ENCODE peak calls at places on chromosomes 4 and X, in nine cellular contexts. One of them, this sample, is unnamed.
A peak's percentile ranks its signal among the peaks of the same experiment; 100 is the strongest.

GRCh38 chr4:83413676-83414075 is 41.9 kb downstream of the HELQ start:
- DNase-seq in left ventricle myocardium inferior: no peak
- DNase-seq in cardiac fibroblast: no peak
- DNase-seq in right lobe of liver: no peak
- DNase-seq in GM23248: peak; percentile 51
- DNase-seq in AG04450: no peak
- DNase-seq in left lung: no peak
- DNase-seq in foreskin fibroblast: no peak
- DNase-seq in mucosa of descending colon: no peak
- DNase-seq in this sample: no peak

GRCh38 chr4:152032722-152033131 is 271.9 kb upstream of the GATB start:
- DNase-seq in left ventricle myocardium inferior: no peak
- DNase-seq in cardiac fibroblast: peak; percentile 67
- DNase-seq in right lobe of liver: no peak
- DNase-seq in GM23248: peak; percentile 96
- DNase-seq in AG04450: peak; percentile 59
- DNase-seq in left lung: no peak
- DNase-seq in foreskin fibroblast: peak; percentile 39
- DNase-seq in mucosa of descending colon: no peak
- DNase-seq in this sample: no peak

GRCh38 chr4:5280845-5281244 is 229.6 kb downstream of the STK32B start:
- DNase-seq in left ventricle myocardium inferior: no peak
- DNase-seq in cardiac fibroblast: no peak
- DNase-seq in right lobe of liver: no peak
- DNase-seq in GM23248: no peak
- DNase-seq in AG04450: no peak
- DNase-seq in left lung: no peak
- DNase-seq in foreskin fibroblast: no peak
- DNase-seq in mucosa of descending colon: no peak
- DNase-seq in this sample: no peak

GRCh38 chr4:182486895-182487294 is 243.7 kb downstream of the TENM3 start:
- DNase-seq in left ventricle myocardium inferior: no peak
- DNase-seq in cardiac fibroblast: no peak
- DNase-seq in right lobe of liver: no peak
- DNase-seq in GM23248: no peak
- DNase-seq in AG04450: no peak
- DNase-seq in left lung: no peak
- DNase-seq in foreskin fibroblast: no peak
- DNase-seq in mucosa of descending colon: no peak
- DNase-seq in this sample: no peak

GRCh38 chrX:53321216-53321942 is 40.0 kb upstream of the IQSEC2 start:
- DNase-seq in left ventricle myocardium inferior: no peak
- DNase-seq in cardiac fibroblast: no peak
- DNase-seq in right lobe of liver: no peak
- DNase-seq in GM23248: peak; percentile 42
- DNase-seq in AG04450: no peak
- DNase-seq in left lung: peak; percentile 67
- DNase-seq in foreskin fibroblast: no peak
- DNase-seq in mucosa of descending colon: no peak
- DNase-seq in this sample: no peak

GRCh38 chr4:180925800-180926199 is 1317.4 kb upstream of the TENM3 start:
- DNase-seq in left ventricle myocardium inferior: no peak
- DNase-seq in cardiac fibroblast: no peak
- DNase-seq in right lobe of liver: no peak
- DNase-seq in GM23248: peak; percentile 72
- DNase-seq in AG04450: no peak
- DNase-seq in left lung: no peak
- DNase-seq in foreskin fibroblast: no peak
- DNase-seq in mucosa of descending colon: no peak
- DNase-seq in this sample: no peak

GRCh38 chrX:33211356-33212254 is at the start of gene DMD:
- DNase-seq in left ventricle myocardium inferior: peak; percentile 17
- DNase-seq in cardiac fibroblast: peak; percentile 93
- DNase-seq in right lobe of liver: no peak
- DNase-seq in GM23248: no peak
- DNase-seq in AG04450: peak; percentile 60
- DNase-seq in left lung: no peak
- DNase-seq in foreskin fibroblast: peak; percentile 1
- DNase-seq in mucosa of descending colon: no peak
- DNase-seq in this sample: no peak

GRCh38 chrX:13131511-13132137 is 87.2 kb upstream of the FAM9C start:
- DNase-seq in left ventricle myocardium inferior: no peak
- DNase-seq in cardiac fibroblast: peak; percentile 33
- DNase-seq in right lobe of liver: no peak
- DNase-seq in GM23248: no peak
- DNase-seq in AG04450: no peak
- DNase-seq in left lung: no peak
- DNase-seq in foreskin fibroblast: no peak
- DNase-seq in mucosa of descending colon: no peak
- DNase-seq in this sample: no peak

GRCh38 chr4:6112606-6113290 is 87.6 kb downstream of the JAKMIP1 start:
- DNase-seq in left ventricle myocardium inferior: no peak
- DNase-seq in cardiac fibroblast: no peak
- DNase-seq in right lobe of liver: no peak
- DNase-seq in GM23248: no peak
- DNase-seq in AG04450: no peak
- DNase-seq in left lung: no peak
- DNase-seq in foreskin fibroblast: no peak
- DNase-seq in mucosa of descending colon: no peak
- DNase-seq in this sample: no peak

GRCh38 chrX:28099166-28099565 is 117.9 kb upstream of the DCAF8L1 start:
- DNase-seq in left ventricle myocardium inferior: no peak
- DNase-seq in cardiac fibroblast: peak; percentile 57
- DNase-seq in right lobe of liver: no peak
- DNase-seq in GM23248: no peak
- DNase-seq in AG04450: no peak
- DNase-seq in left lung: no peak
- DNase-seq in foreskin fibroblast: no peak
- DNase-seq in mucosa of descending colon: no peak
- DNase-seq in this sample: no peak

DNA sequence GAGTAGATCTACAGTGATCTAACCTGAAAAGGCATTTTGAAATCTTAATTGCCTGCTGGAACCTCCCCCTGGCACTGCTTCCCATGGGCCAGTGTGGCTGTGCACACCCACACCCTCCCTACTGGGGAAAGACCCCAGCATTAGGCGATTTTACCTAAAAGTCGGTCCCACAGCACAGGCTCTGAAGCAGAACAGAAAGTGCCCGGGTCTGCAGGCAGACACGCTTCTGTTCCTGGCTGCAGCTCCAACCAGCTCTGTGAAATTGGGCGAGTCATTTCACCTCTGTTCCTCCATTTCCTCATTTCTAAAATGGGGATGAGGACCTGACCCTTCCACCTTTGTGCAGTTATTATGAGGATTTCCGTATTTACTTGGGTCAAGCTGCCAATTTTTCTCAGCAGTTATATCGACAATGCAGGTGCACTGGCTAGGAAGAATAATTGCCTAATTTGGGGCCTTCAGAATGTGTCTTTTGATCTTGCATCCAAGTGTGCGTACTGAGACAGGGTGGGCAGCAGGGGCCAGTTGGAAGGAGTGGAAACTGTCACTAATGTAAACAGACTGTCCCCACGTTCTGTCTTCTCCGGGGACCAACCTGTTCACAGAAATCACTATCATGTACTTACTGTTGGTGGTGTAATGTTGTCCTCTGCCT is 7.1 kb downstream of the KLF3 start:
- DNase-seq in left ventricle myocardium inferior: no peak
- DNase-seq in cardiac fibroblast: no peak
- DNase-seq in right lobe of liver: no peak
- DNase-seq in GM23248: peak; percentile 47
- DNase-seq in AG04450: no peak
- DNase-seq in left lung: no peak
- DNase-seq in foreskin fibroblast: no peak
- DNase-seq in mucosa of descending colon: peak; percentile 59
- DNase-seq in this sample: no peak
- H3K4me3 ChIP-seq in left ventricle myocardium inferior: peak overlapping the region; percentile 74
- H3K4me3 ChIP-seq in cardiac fibroblast: no peak overlapping the region
- H3K4me3 ChIP-seq in right lobe of liver: peak overlapping the region; percentile 3
- H3K4me3 ChIP-seq in GM23248: no peak overlapping the region
- H3K4me3 ChIP-seq in AG04450: no peak overlapping the region
- H3K4me3 ChIP-seq in left lung: no peak overlapping the region
- H3K4me3 ChIP-seq in foreskin fibroblast: no peak overlapping the region
- H3K4me3 ChIP-seq in mucosa of descending colon: no peak overlapping the region
- H3K4me3 ChIP-seq in this sample: no peak overlapping the region

DNA sequence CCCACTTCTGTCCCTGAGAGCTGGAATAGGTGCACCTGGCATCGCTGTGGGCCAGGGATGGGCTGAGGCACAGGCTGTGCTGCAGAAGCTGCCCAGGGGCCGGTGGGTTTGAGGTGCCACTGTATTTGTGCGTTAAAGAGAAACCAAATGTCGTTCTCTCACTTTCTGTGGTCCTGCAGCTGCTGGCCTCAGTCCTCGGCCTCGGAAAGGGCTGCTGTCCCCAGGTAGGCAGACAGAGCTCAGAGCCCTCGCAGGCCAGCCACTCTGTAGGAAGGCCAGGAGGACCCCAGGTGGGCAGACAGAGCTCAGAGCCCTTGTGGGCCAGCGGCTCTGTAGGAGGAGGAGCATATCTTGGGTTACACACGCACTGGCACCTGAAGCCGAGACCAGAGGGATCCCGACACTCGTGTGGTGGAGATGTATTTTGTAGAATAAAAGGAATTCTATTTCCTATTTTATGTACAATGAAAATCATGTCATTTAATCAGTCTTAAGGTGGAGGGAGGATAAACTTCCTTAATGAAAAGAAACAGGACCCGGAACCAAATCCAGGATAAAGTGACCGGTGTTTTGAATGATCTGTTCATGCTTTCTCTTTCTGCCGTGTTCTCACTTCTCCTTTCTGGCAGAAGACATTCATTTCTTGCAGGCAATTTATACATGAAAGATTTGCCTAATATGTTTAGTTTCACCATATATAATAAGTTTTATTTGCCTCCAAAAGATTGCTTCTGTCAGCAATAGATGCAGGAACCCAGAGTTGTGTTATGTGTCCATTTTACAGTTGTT is 54.4 kb upstream of the HGFAC start:
- DNase-seq in left ventricle myocardium inferior: no peak
- DNase-seq in cardiac fibroblast: no peak
- DNase-seq in right lobe of liver: no peak
- DNase-seq in GM23248: no peak
- DNase-seq in AG04450: no peak
- DNase-seq in left lung: peak; percentile 59
- DNase-seq in foreskin fibroblast: no peak
- DNase-seq in mucosa of descending colon: no peak
- DNase-seq in this sample: no peak
- H3K4me3 ChIP-seq in left ventricle myocardium inferior: peak overlapping the region; percentile 57
- H3K4me3 ChIP-seq in cardiac fibroblast: peak overlapping the region; percentile 43
- H3K4me3 ChIP-seq in right lobe of liver: no peak overlapping the region
- H3K4me3 ChIP-seq in GM23248: peak overlapping the region; percentile 69
- H3K4me3 ChIP-seq in AG04450: no peak overlapping the region
- H3K4me3 ChIP-seq in left lung: no peak overlapping the region
- H3K4me3 ChIP-seq in foreskin fibroblast: peak overlapping the region; percentile 26
- H3K4me3 ChIP-seq in mucosa of descending colon: no peak overlapping the region
- H3K4me3 ChIP-seq in this sample: no peak overlapping the region

DNA sequence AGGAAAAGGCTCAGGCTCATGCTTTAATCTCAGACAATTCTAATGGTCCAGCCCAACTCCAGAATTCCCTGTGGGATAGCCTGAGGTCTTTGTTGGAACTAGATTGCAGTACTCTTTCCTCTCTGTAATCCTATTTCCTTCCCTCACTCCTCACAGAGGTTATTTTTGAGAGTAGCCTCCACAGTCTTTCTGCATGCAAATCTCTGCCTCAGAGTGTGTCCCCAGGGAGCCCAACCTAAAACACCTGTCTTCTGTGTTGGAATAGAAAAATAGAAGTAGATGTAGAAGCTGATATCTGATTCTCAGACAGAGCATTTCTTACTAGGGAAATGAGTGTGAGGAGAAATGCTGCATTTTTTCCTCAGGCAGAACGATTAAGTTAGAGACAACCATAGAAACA is 915.5 kb upstream of the EPHA5 start:
- DNase-seq in left ventricle myocardium inferior: no peak
- DNase-seq in cardiac fibroblast: no peak
- DNase-seq in right lobe of liver: no peak
- DNase-seq in GM23248: no peak
- DNase-seq in AG04450: no peak
- DNase-seq in left lung: no peak
- DNase-seq in foreskin fibroblast: no peak
- DNase-seq in mucosa of descending colon: no peak
- DNase-seq in this sample: no peak
- H3K4me3 ChIP-seq in left ventricle myocardium inferior: no peak overlapping the region
- H3K4me3 ChIP-seq in cardiac fibroblast: no peak overlapping the region
- H3K4me3 ChIP-seq in right lobe of liver: no peak overlapping the region
- H3K4me3 ChIP-seq in GM23248: no peak overlapping the region
- H3K4me3 ChIP-seq in AG04450: no peak overlapping the region
- H3K4me3 ChIP-seq in left lung: no peak overlapping the region
- H3K4me3 ChIP-seq in foreskin fibroblast: no peak overlapping the region
- H3K4me3 ChIP-seq in mucosa of descending colon: no peak overlapping the region
- H3K4me3 ChIP-seq in this sample: no peak overlapping the region

GRCh38 chrX:18873836-18874235 is 110.1 kb downstream of the PHKA2 start:
- DNase-seq in left ventricle myocardium inferior: no peak
- DNase-seq in cardiac fibroblast: no peak
- DNase-seq in right lobe of liver: no peak
- DNase-seq in GM23248: no peak
- DNase-seq in AG04450: no peak
- DNase-seq in left lung: no peak
- DNase-seq in foreskin fibroblast: no peak
- DNase-seq in mucosa of descending colon: no peak
- DNase-seq in this sample: no peak

GRCh38 chrX:18871970-18872369 is 111.9 kb downstream of the PHKA2 start:
- DNase-seq in left ventricle myocardium inferior: no peak
- DNase-seq in cardiac fibroblast: no peak
- DNase-seq in right lobe of liver: no peak
- DNase-seq in GM23248: no peak
- DNase-seq in AG04450: no peak
- DNase-seq in left lung: no peak
- DNase-seq in foreskin fibroblast: no peak
- DNase-seq in mucosa of descending colon: no peak
- DNase-seq in this sample: no peak

GRCh38 chrX:18872621-18873020 is 111.3 kb downstream of the PHKA2 start:
- DNase-seq in left ventricle myocardium inferior: no peak
- DNase-seq in cardiac fibroblast: no peak
- DNase-seq in right lobe of liver: no peak
- DNase-seq in GM23248: no peak
- DNase-seq in AG04450: no peak
- DNase-seq in left lung: no peak
- DNase-seq in foreskin fibroblast: no peak
- DNase-seq in mucosa of descending colon: no peak
- DNase-seq in this sample: no peak

GRCh38 chrX:18874560-18875255 is 109.2 kb downstream of the PHKA2 start:
- DNase-seq in left ventricle myocardium inferior: no peak
- DNase-seq in cardiac fibroblast: no peak
- DNase-seq in right lobe of liver: no peak
- DNase-seq in GM23248: no peak
- DNase-seq in AG04450: no peak
- DNase-seq in left lung: no peak
- DNase-seq in foreskin fibroblast: no peak
- DNase-seq in mucosa of descending colon: no peak
- DNase-seq in this sample: no peak

DNA sequence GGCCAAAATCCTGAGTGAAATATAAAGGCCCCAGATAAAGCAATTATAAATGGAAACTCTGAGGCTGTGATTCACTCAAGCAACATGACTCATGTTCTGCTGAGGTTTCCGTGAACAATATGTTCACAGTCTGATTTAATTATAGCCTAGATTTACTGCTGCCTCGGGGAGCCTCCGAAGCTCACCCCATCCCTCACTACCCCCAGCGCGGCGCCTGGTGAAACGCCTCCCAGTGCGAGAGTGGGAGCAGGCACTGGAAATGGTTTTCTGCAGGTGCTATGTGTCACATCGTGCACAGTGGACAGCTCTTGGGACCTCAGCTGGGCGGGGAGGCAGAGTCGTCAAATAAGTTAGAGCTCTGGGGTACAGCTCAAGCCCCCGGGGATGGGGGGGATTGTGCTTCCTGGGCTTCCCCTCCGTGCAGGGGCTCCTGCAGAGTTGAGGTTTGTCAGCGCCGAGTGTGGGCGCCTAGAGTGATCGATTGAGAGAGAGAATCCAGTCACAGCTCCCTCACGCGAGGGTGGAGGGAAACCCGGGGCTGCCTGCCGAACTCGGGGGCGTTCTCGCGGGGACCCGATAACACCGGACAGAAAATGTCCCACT is 110.6 kb downstream of the PHKA2 start:
- DNase-seq in left ventricle myocardium inferior: no peak
- DNase-seq in cardiac fibroblast: peak; percentile 71
- DNase-seq in right lobe of liver: no peak
- DNase-seq in GM23248: peak; percentile 80
- DNase-seq in AG04450: no peak
- DNase-seq in left lung: no peak
- DNase-seq in foreskin fibroblast: peak; percentile 48
- DNase-seq in mucosa of descending colon: no peak
- DNase-seq in this sample: no peak
- H3K4me3 ChIP-seq in left ventricle myocardium inferior: peak overlapping the region; percentile 27
- H3K4me3 ChIP-seq in cardiac fibroblast: peak overlapping the region; percentile 5
- H3K4me3 ChIP-seq in right lobe of liver: no peak overlapping the region
- H3K4me3 ChIP-seq in GM23248: peak overlapping the region; percentile 33
- H3K4me3 ChIP-seq in AG04450: peak overlapping the region; percentile 25
- H3K4me3 ChIP-seq in left lung: no peak overlapping the region
- H3K4me3 ChIP-seq in foreskin fibroblast: no peak overlapping the region
- H3K4me3 ChIP-seq in mucosa of descending colon: no peak overlapping the region
- H3K4me3 ChIP-seq in this sample: no peak overlapping the region